ENCODE peak calls at places on chromosomes 4 and X, in six cellular contexts. N, M, X, E, A and T are unnamed samples.

GRCh38 chr4:141912831-141913230 is 276.4 kb downstream of the IL15 start:
- DNase-seq in N (peak; percentile 75), M (no peak), X (no peak), E (peak; percentile 54), A (no peak), T (peak; percentile 8)

GRCh38 chrX:17697191-17697590 is 40.1 kb upstream of the SCML1 start:
- DNase-seq in N (no peak), M (no peak), X (no peak), E (no peak), A (no peak), T (no peak)

GRCh38 chr4:4784379-4784778 is 75.1 kb upstream of the MSX1 start:
- DNase-seq in N (peak; percentile 87), M (no peak), X (no peak), E (no peak), A (no peak), T (no peak)

GRCh38 chr4:38166768-38167167 is 206.6 kb downstream of the PTTG2 start:
- DNase-seq in N (no peak), M (no peak), X (no peak), E (no peak), A (no peak), T (no peak)

GRCh38 chrX:42496239-42496638 is 281.7 kb downstream of the PPP1R2C start:
- DNase-seq in N (no peak), M (no peak), X (no peak), E (no peak), A (no peak), T (no peak)

GRCh38 chr4:125994024-125994423 is 679.3 kb downstream of the FAT4 start:
- DNase-seq in N (no peak), M (no peak), X (no peak), E (no peak), A (no peak), T (no peak)

GRCh38 chr4:170106899-170107298 is 17.1 kb upstream of the AADAT start:
- DNase-seq in N (no peak), M (no peak), X (no peak), E (no peak), A (no peak), T (no peak)

GRCh38 chr4:38867478-38868054 is at the start of gene FAM114A1:
- DNase-seq in N (peak; percentile 94), M (no peak), X (peak; percentile 77), E (peak; percentile 87), A (peak; percentile 77), T (peak; percentile 89)

GRCh38 chr4:108774809-108775530 is 12.1 kb upstream of the ETNPPL start:
- DNase-seq in N (no peak), M (peak; percentile 3), X (no peak), E (peak; percentile 78), A (peak; percentile 72), T (no peak)
- TF ChIP-seq POLR2AphosphoS5 in N (no peak), M (no peak), X (no peak), E (no peak), A (peak; percentile 44), T (no peak)

GRCh38 chr4:189837462-189837861 is 103.2 kb upstream of the FRG1 start:
- DNase-seq in N (no peak), M (no peak), X (no peak), E (no peak), A (no peak), T (no peak)

GRCh38 chr4:189832528-189832927 is 108.1 kb upstream of the FRG1 start:
- DNase-seq in N (no peak), M (no peak), X (no peak), E (no peak), A (no peak), T (no peak)

GRCh38 chr4:189835505-189835904 is 105.2 kb upstream of the FRG1 start:
- DNase-seq in N (no peak), M (no peak), X (no peak), E (no peak), A (no peak), T (no peak)

GRCh38 chr4:189838821-189839497 is 101.7 kb upstream of the FRG1 start:
- DNase-seq in N (no peak), M (no peak), X (no peak), E (no peak), A (no peak), T (no peak)

GRCh38 chr4:189834586-189834985 is 106.1 kb upstream of the FRG1 start:
- DNase-seq in N (no peak), M (no peak), X (no peak), E (no peak), A (no peak), T (no peak)
- TF ChIP-seq POLR2AphosphoS5 in N (no peak), M (no peak), X (no peak), E (no peak), A (no peak), T (no peak)

GRCh38 chr4:12439633-12440305 is 1011.1 kb upstream of the HS3ST1 start:
- DNase-seq in N (no peak), M (no peak), X (no peak), E (no peak), A (no peak), T (no peak)
- TF ChIP-seq POLR2AphosphoS5 in N (no peak), M (no peak), X (no peak), E (no peak), A (no peak), T (no peak)

DNA sequence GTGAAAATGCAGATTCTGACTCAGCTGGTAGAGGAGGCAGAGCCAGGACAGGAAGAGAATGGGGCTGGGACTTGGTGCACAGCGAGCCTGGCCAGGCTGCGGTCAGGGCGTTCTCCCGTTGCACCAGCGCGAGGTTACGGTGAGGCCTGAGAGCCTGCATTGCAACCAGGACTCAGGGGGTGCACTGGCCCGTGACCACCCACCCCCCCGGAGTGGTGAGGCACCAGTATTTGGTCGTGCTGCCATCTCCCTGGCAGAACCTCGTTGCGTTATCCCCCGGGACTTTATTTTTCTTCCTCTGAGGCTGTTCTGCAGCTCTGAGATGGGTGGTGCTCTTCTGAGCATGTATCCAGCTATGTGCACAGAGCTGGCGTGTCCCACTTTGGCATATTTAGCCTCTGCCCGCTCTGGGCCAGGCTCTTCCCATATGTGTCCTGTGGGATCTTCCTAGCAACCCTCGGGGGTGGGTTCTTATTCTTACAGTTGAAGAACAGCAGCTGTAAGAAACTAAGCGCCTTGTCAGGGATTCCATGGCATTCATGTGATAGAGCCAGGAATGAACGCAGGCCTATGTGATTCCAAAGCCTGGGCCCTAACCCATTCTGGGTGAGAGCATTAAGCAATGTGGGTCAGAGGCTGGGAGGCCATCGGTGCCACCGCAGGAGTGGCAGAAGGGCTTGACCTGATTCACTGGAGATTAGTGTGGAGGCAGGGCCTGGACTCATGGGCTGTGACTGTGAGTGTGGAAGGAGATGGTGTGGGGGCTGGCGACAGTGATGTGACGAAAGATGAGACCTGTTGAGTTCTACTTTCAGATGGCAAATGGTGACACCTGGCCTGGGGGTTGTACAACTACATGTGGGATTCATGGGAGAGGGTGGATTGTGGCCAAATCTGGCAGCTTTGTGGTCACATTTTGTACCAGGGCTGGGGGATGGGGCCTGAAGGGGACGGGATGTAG is 3.1 kb downstream of the TADA2B start:
- DNase-seq in N (no peak), M (no peak), X (no peak), E (no peak), A (no peak), T (no peak)
- TF ChIP-seq POLR2AphosphoS5 in N (no peak), M (no peak), X (no peak), E (no peak), A (no peak), T (no peak)

GRCh38 chr4:2930135-2930805 is 32.9 kb downstream of the NOP14 start:
- DNase-seq in N (no peak), M (no peak), X (no peak), E (peak; percentile 50), A (no peak), T (no peak)

GRCh38 chr4:2929469-2929868 is 33.7 kb downstream of the NOP14 start:
- DNase-seq in N (no peak), M (no peak), X (no peak), E (peak; percentile 24), A (no peak), T (no peak)

GRCh38 chr4:2927696-2928075 is 35.5 kb downstream of the NOP14 start:
- DNase-seq in N (no peak), M (no peak), X (no peak), E (no peak), A (no peak), T (no peak)

GRCh38 chr4:2927016-2927695 is 36.0 kb downstream of the NOP14 start:
- DNase-seq in N (no peak), M (no peak), X (no peak), E (peak; percentile 22), A (no peak), T (no peak)

GRCh38 chr4:2928242-2929155 is 34.7 kb downstream of the NOP14 start:
- DNase-seq in N (no peak), M (no peak), X (no peak), E (peak; percentile 21), A (no peak), T (no peak)
- TF ChIP-seq POLR2AphosphoS5 in N (no peak), M (no peak), X (peak; percentile 30), E (no peak), A (no peak), T (no peak)

DNA sequence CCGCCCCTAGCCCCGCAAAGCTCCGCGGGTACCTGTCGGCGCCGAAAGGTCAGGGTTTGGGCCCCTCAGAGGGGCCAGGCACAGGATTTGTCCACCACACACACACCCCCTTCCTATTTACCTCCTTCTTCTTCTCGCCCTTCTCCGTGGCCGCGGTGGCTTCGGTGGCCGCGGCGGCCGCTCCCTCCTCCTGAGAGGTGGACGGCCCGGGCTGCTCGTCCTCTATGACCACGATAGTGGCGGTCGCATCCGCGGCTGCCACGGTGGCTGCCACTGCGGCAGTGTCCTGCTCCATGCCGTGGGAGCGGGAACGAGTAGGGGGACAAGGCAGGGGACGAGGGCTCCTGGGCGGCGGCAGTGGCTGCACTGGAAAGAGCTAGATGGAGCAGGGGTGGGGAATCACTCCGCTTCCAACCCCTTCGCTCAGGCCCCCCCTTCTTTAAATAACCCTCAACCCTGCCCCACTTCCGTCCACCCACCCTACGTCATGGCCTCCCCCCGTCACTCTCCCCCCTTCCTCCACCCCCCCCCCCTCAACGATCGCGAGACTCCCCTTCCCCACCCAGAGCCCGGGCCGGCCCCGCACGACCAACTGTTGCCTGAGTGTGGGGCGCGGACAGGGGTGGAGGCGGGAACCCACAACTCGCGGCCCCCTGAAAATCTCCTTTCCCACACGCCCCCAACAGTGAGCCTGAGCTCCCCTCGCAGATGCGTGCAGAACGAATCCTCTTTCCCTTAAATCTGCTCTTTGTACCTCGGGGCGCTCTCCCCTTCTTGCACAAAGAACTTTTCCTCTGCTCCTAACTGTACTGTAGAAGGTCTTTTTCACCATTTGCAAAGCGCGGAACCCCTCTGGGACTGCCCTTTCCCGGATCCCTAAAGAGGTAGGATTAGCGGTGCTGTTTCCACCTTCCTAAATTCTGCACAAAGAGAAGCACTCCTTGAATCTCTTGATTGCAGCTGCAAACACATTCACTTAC is at the start of gene SMARCA1:
- DNase-seq in N (peak; percentile 91), M (peak; percentile 16), X (peak; percentile 58), E (peak; percentile 39), A (peak; percentile 36), T (peak; percentile 17)
- TF ChIP-seq POLR2AphosphoS5 in N (peak; percentile 45), M (peak; percentile 50), X (peak; percentile 76), E (no peak), A (no peak), T (no peak)

GRCh38 chrX:15471016-15471415 is 22.1 kb downstream of the PIR start:
- DNase-seq in N (peak; percentile 54), M (peak; percentile 27), X (peak; percentile 53), E (peak; percentile 65), A (peak; percentile 44), T (peak; percentile 71)
- TF ChIP-seq POLR2AphosphoS5 in N (no peak), M (no peak), X (no peak), E (no peak), A (no peak), T (no peak)